ENCODE peak calls at places on chromosomes 5 and 9, in five cellular contexts. Z is mucosa of descending colon, X is endothelial cell, U is GM20000, D is dorsolateral prefrontal cortex. E is an unnamed sample.

GRCh38 chr9:104991144-104991953 is 63.4 kb upstream of the ABCA1 start:
- DNase-seq in D (peak; percentile 56), Z (peak; percentile 89), X (peak; percentile 84), U (peak; percentile 74), E (peak; percentile 55)

GRCh38 chr5:133030343-133031005 is 4.1 kb upstream of the ZCCHC10 start:
- DNase-seq in U (no peak), Z (no peak), D (no peak), X (no peak), E (no peak)

GRCh38 chr9:77897292-77897691 is 134.3 kb downstream of the GNAQ start:
- DNase-seq in U (no peak), X (no peak), D (no peak), Z (no peak), E (no peak)

GRCh38 chr9:21546949-21547348 is 64.8 kb upstream of the IFNE start:
- DNase-seq in U (no peak), D (no peak), X (no peak), Z (no peak), E (no peak)

GRCh38 chr9:124037790-124038189 is 26.2 kb downstream of the LHX2 start:
- DNase-seq in U (no peak), X (no peak), D (no peak), Z (no peak), E (no peak)

GRCh38 chr5:94893404-94894145 is 275.1 kb downstream of the SLF1 start:
- DNase-seq in X (no peak), Z (no peak), U (no peak), D (no peak), E (no peak)

GRCh38 chr9:29006603-29007002 is 1433.3 kb upstream of the C9orf72 start:
- DNase-seq in X (no peak), D (no peak), Z (no peak), U (no peak), E (no peak)

GRCh38 chr9:109945571-109945970 is 165.6 kb downstream of the PALM2AKAP2 start:
- DNase-seq in Z (no peak), U (no peak), D (no peak), X (no peak), E (no peak)

GRCh38 chr9:131874916-131875670 is 135.2 kb upstream of the RAPGEF1 start:
- DNase-seq in X (no peak), Z (no peak), D (no peak), U (no peak), E (no peak)

GRCh38 chr5:42581845-42582244 is 158.6 kb downstream of the GHR start:
- DNase-seq in X (no peak), Z (no peak), D (no peak), U (no peak), E (no peak)

GRCh38 chr9:87567047-87567446 is 69.4 kb downstream of the DAPK1 start:
- DNase-seq in D (peak; percentile 53), U (no peak), X (no peak), Z (peak; percentile 44), E (no peak)

GRCh38 chr5:141695627-141696180 is 13.7 kb upstream of the ARAP3 start:
- DNase-seq in Z (peak; percentile 70), U (no peak), D (no peak), X (no peak), E (no peak)

GRCh38 chr9:96078866-96079505 is 203.5 kb downstream of the ERCC6L2 start:
- DNase-seq in X (no peak), U (no peak), Z (no peak), D (no peak), E (no peak)

GRCh38 chr5:153476767-153477166 is 13.7 kb upstream of the GRIA1 start:
- DNase-seq in X (no peak), D (no peak), U (no peak), Z (no peak), E (no peak)

GRCh38 chr9:93683331-93684134 is 107.1 kb downstream of the PHF2 start:
- DNase-seq in Z (no peak), D (no peak), U (no peak), X (no peak), E (peak; percentile 0)

GRCh38 chr9:91195372-91196012 is 166.2 kb downstream of the AUH start:
- DNase-seq in D (no peak), Z (no peak), X (no peak), U (no peak), E (no peak)

GRCh38 chr9:136576269-136576626 is 30.4 kb upstream of the NOTCH1 start:
- DNase-seq in D (no peak), X (no peak), Z (no peak), U (no peak), E (no peak)

GRCh38 chr9:136773386-136774044 is 9.2 kb upstream of the LCN15 start:
- DNase-seq in U (no peak), D (peak; percentile 70), X (peak; percentile 33), Z (no peak), E (no peak)

GRCh38 chr5:14185336-14186131 is 42.4 kb downstream of the TRIO start:
- DNase-seq in X (no peak), U (no peak), Z (no peak), D (peak; percentile 62), E (no peak)

GRCh38 chr5:2029206-2029605 is 146.5 kb upstream of the IRX4 start:
- DNase-seq in U (no peak), Z (no peak), D (no peak), X (no peak), E (no peak)

DNA sequence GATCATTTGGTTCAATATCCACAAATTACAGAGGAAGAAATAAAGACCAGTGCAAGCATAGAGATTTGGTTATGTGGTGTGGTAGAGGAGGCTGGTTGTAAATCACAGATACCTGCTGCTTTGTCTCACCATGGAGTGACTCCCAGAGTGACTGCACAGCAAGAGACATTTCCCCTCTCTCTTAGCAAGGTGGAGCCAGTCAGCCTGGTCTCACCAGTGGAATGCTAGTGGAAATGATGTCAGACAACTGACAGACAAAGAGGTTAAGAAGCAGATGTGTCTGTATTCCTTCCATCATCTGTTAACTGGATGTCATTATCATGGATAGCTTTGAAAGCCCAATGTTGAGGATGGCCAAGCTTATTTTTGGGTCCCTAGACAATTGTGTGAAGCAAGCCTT is 509.4 kb upstream of the SEMA6A start:
- DNase-seq in Z (no peak), D (no peak), X (peak; percentile 11), U (no peak), E (no peak)
- TF ChIP-seq CTCF in Z (no peak), D (peak; percentile 12), X (no peak), U (no peak), E (no peak)

GRCh38 chr5:126490167-126490937 is 67.1 kb downstream of the GRAMD2B start:
- DNase-seq in U (no peak), Z (no peak), D (no peak), X (no peak), E (peak; percentile 14)

GRCh38 chr5:126488362-126489065 is 65.3 kb downstream of the GRAMD2B start:
- DNase-seq in X (no peak), D (no peak), U (no peak), Z (no peak), E (no peak)

GRCh38 chr5:126494393-126494792 is 71.2 kb downstream of the GRAMD2B start:
- DNase-seq in Z (no peak), D (no peak), U (no peak), X (no peak), E (no peak)

GRCh38 chr5:126497506-126497905 is 74.3 kb downstream of the GRAMD2B start:
- DNase-seq in X (no peak), U (no peak), D (peak; percentile 44), Z (no peak), E (no peak)

GRCh38 chr5:126492939-126493338 is 69.7 kb downstream of the GRAMD2B start:
- DNase-seq in D (no peak), Z (peak; percentile 25), X (no peak), U (no peak), E (no peak)
- TF ChIP-seq CTCF in D (peak; percentile 18), Z (no peak), X (no peak), U (peak; percentile 34), E (peak; percentile 17)

DNA sequence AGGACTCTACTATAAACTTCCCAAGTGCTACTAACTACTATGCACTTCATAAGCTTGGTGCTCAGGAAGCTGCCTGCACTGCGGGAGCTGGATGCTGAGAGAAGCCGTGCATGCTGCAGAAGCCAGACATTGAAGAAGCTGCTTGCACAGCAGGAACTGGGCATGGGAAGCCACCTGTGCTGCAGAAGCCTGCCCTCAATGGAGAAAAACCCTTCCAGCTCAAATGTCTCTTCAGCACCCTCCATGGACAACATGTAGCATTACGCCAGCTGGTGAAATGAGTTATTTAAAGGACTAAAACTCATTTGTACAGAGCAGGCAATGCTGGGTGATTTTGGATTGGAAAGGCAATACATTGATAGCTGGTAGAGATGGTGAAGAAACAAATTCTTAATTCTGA is 247.2 kb downstream of the KIF4B start:
- DNase-seq in X (peak; percentile 13), D (peak; percentile 9), U (no peak), Z (no peak), E (no peak)
- TF ChIP-seq CTCF in X (peak; percentile 27), D (no peak), U (no peak), Z (no peak), E (peak; percentile 43)

GRCh38 chr5:107331312-107331711 is 339.4 kb downstream of the EFNA5 start:
- DNase-seq in U (no peak), D (no peak), X (no peak), Z (no peak), E (no peak)

GRCh38 chr5:107338341-107338740 is 332.4 kb downstream of the EFNA5 start:
- DNase-seq in X (no peak), D (no peak), U (no peak), Z (no peak), E (no peak)

GRCh38 chr5:107340631-107341030 is 330.1 kb downstream of the EFNA5 start:
- DNase-seq in Z (no peak), U (no peak), D (no peak), X (no peak), E (no peak)

GRCh38 chr5:107331882-107332281 is 338.9 kb downstream of the EFNA5 start:
- DNase-seq in U (no peak), X (no peak), Z (no peak), D (no peak), E (no peak)

GRCh38 chr5:107337281-107337680 is 333.5 kb downstream of the EFNA5 start:
- DNase-seq in U (no peak), D (no peak), X (no peak), Z (peak; percentile 9), E (no peak)
- TF ChIP-seq CTCF in U (no peak), D (no peak), X (no peak), Z (no peak), E (no peak)

GRCh38 chr5:168047043-168047668 is 244.3 kb upstream of the WWC1 start:
- DNase-seq in X (peak; percentile 59), Z (peak; percentile 70), D (peak; percentile 25), U (peak; percentile 27), E (peak; percentile 29)
- TF ChIP-seq CTCF in X (peak; percentile 19), Z (no peak), D (peak; percentile 57), U (peak; percentile 41), E (peak; percentile 65)

DNA sequence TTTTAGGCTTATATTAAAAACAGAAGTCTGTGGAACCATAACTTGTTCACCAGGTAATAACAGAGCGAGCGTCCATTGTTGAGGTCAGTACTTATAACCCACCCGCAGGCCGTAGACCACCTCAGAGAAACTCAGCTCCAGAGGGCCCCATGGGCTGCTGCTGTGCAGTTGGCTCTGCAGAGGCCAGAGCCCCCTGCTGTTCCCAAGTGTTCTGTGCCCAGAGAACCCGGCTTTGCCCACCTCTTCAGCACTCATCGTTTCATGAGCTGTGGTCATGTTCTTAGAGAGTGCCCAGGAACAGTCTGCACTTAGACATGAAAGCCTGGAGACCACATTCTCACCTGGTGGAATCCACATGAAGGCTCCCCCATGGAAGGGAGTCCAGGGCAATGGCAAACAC is 50.4 kb upstream of the SLC2A8 start:
- DNase-seq in X (peak; percentile 19), U (no peak), D (no peak), Z (no peak), E (no peak)
- TF ChIP-seq CTCF in X (no peak), U (no peak), D (no peak), Z (no peak), E (peak; percentile 12)

GRCh38 chr9:4741365-4742031 is 496 bp upstream of the AK3 start:
- DNase-seq in Z (peak; percentile 71), D (peak; percentile 57), U (peak; percentile 26), X (peak; percentile 16), E (peak; percentile 12)
- TF ChIP-seq CTCF in Z (no peak), D (no peak), U (no peak), X (no peak), E (no peak)

E was measured in neural crest cell.